ENCODE peak calls at places on chromosomes 12 and 14, in four cellular contexts. D is AG09309, B is psoas muscle, G is WTC11. C is an unnamed sample.

GRCh38 chr12:25459541-25459951 is 93.5 kb downstream of the LMNTD1 start:
- DNase-seq in D (no peak), B (no peak), G (no peak), C (no peak)

GRCh38 chr14:65804752-65805473 is 392.4 kb downstream of the FUT8 start:
- DNase-seq in D (no peak), B (no peak), G (no peak), C (no peak)

GRCh38 chr14:50001146-50001998 is 108.5 kb downstream of the ARF6 start:
- DNase-seq in D (peak), B (peak), G (peak), C (no peak)

GRCh38 chr14:75335588-75335987 is 57.0 kb downstream of the FOS start:
- DNase-seq in D (no peak), B (no peak), G (no peak), C (no peak)

GRCh38 chr14:93051600-93052546 is 63.9 kb downstream of the ITPK1 start:
- DNase-seq in D (no peak), B (no peak), G (peak), C (no peak)

GRCh38 chr14:37027188-37027824 is 145.1 kb downstream of the SLC25A21 start:
- DNase-seq in D (no peak), B (no peak), G (no peak), C (no peak)

GRCh38 chr12:49189731-49190314 is 943 bp upstream of the TUBA1A start:
- DNase-seq in D (no peak), B (no peak), G (no peak), C (no peak)

GRCh38 chr12:38911611-38912010 is 6.2 kb upstream of the CPNE8 start:
- DNase-seq in D (no peak), B (no peak), G (no peak), C (no peak)

GRCh38 chr12:107597695-107598410 is 87.7 kb upstream of the PWP1 start:
- DNase-seq in D (no peak), B (no peak), G (no peak), C (no peak)

GRCh38 chr12:5780536-5780935 is 164.5 kb downstream of the ANO2 start:
- DNase-seq in D (no peak), B (no peak), G (no peak), C (no peak)

GRCh38 chr12:116138380-116138779 is 139.1 kb downstream of the MED13L start:
- DNase-seq in D (no peak), B (no peak), G (no peak), C (no peak)

GRCh38 chr14:57823015-57823660 is 42.8 kb downstream of the SLC35F4 start:
- DNase-seq in D (no peak), B (no peak), G (no peak), C (no peak)

GRCh38 chr12:132356686-132357622 is 27.6 kb upstream of the GALNT9 start:
- DNase-seq in D (peak), B (no peak), G (no peak), C (peak)

GRCh38 chr14:44961151-44961729 is 507 bp downstream of the KLHL28 start:
- DNase-seq in D (no peak), B (peak), G (peak), C (peak)

GRCh38 chr12:123384318-123384993 is 524 bp downstream of the KMT5A start:
- DNase-seq in D (no peak), B (no peak), G (peak), C (no peak)

GRCh38 chr14:77284066-77284855 is 13.3 kb upstream of the NGB start:
- DNase-seq in D (no peak), B (no peak), G (no peak), C (no peak)

GRCh38 chr12:20624718-20625117 is 70.4 kb upstream of the SLCO1C1 start:
- DNase-seq in D (no peak), B (no peak), G (peak), C (no peak)

GRCh38 chr14:53924754-53925153 is 31.9 kb downstream of the BMP4 start:
- DNase-seq in D (peak), B (no peak), G (no peak), C (no peak)

GRCh38 chr14:103889313-103890051 is 38.8 kb upstream of the TDRD9 start:
- DNase-seq in D (no peak), B (no peak), G (no peak), C (no peak)

GRCh38 chr14:61472025-61472672 is 150.8 kb downstream of the PRKCH start:
- DNase-seq in D (peak), B (no peak), G (no peak), C (peak)

GRCh38 chr12:52440821-52441319 is 6.7 kb upstream of the KRT75 start:
- DNase-seq in D (no peak), B (no peak), G (no peak), C (no peak)

GRCh38 chr12:34343766-34344165 is 321.5 kb downstream of the ALG10 start:
- DNase-seq in D (no peak), B (no peak), G (no peak), C (no peak)

GRCh38 chr14:50524731-50525510 is 7.4 kb downstream of the MAP4K5 start:
- DNase-seq in D (no peak), B (no peak), G (no peak), C (no peak)

GRCh38 chr12:93379432-93380308 is 1.9 kb downstream of the NUDT4 start:
- DNase-seq in D (no peak), B (no peak), G (no peak), C (no peak)

GRCh38 chr12:129520736-129521135 is 383.1 kb downstream of the TMEM132D start:
- DNase-seq in D (no peak), B (no peak), G (no peak), C (no peak)

GRCh38 chr12:116066381-116067230 is 210.9 kb downstream of the MED13L start:
- DNase-seq in D (no peak), B (peak), G (peak), C (peak)

GRCh38 chr14:43789458-43789857 is 717.6 kb downstream of the FSCB start:
- DNase-seq in D (no peak), B (no peak), G (no peak), C (no peak)

GRCh38 chr12:47811581-47812484 is 7.9 kb downstream of the HDAC7 start:
- DNase-seq in D (peak), B (peak), G (no peak), C (peak)

GRCh38 chr14:39847191-39847590 is 415.0 kb upstream of the FBXO33 start:
- DNase-seq in D (no peak), B (no peak), G (no peak), C (no peak)

GRCh38 chr14:21093769-21094681 is 4.4 kb downstream of the ZNF219 start:
- DNase-seq in D (no peak), B (no peak), G (peak), C (no peak)

GRCh38 chr14:44029933-44030332 is 477.1 kb downstream of the FSCB start:
- DNase-seq in D (peak), B (no peak), G (no peak), C (peak)

GRCh38 chr14:102760485-102761193 is 16.6 kb upstream of the TRAF3 start:
- DNase-seq in D (no peak), B (no peak), G (peak), C (no peak)

GRCh38 chr12:116539905-116540482 is 19.2 kb upstream of the MAP1LC3B2 start:
- DNase-seq in D (no peak), B (no peak), G (peak), C (peak)

GRCh38 chr12:39912211-39912980 is 193.5 kb downstream of the SLC2A13 start:
- DNase-seq in D (no peak), B (no peak), G (no peak), C (no peak)